ENCODE peak calls at places on chromosomes 13 and 19, in seven cellular contexts. One of them, this sample, is unnamed.

GRCh38 chr19:688214-688613 is 7.0 kb downstream of the PRSS57 start:
- DNase-seq in Peyer's patch: no peak
- DNase-seq in stimulated activated CD4-positive, alpha-beta T cell treated with anti-CD3 and anti-CD28 coated beads, Interleukin-15, amount 100 ng/mL, for 1 hour: no peak
- DNase-seq in substantia nigra: no peak
- DNase-seq in T-helper 2 cell: no peak
- DNase-seq in NCI-H2081: no peak
- DNase-seq in CD8-positive, alpha-beta memory T cell: no peak
- DNase-seq in this sample: no peak

GRCh38 chr19:3456925-3457530 is 23.3 kb downstream of the SMIM24 start:
- DNase-seq in T-helper 2 cell: no peak
- DNase-seq in Peyer's patch: no peak
- DNase-seq in CD8-positive, alpha-beta memory T cell: no peak
- DNase-seq in substantia nigra: no peak
- DNase-seq in stimulated activated CD4-positive, alpha-beta T cell treated with anti-CD3 and anti-CD28 coated beads, Interleukin-15, amount 100 ng/mL, for 1 hour: no peak
- DNase-seq in NCI-H2081: no peak
- DNase-seq in this sample: no peak

GRCh38 chr13:34338102-34338501 is 520.2 kb downstream of the RFC3 start:
- DNase-seq in CD8-positive, alpha-beta memory T cell: no peak
- DNase-seq in Peyer's patch: no peak
- DNase-seq in stimulated activated CD4-positive, alpha-beta T cell treated with anti-CD3 and anti-CD28 coated beads, Interleukin-15, amount 100 ng/mL, for 1 hour: no peak
- DNase-seq in NCI-H2081: peak; percentile 7
- DNase-seq in substantia nigra: no peak
- DNase-seq in T-helper 2 cell: no peak
- DNase-seq in this sample: no peak

GRCh38 chr19:38055655-38056521 is 148.9 kb downstream of the SIPA1L3 start:
- DNase-seq in Peyer's patch: no peak
- DNase-seq in stimulated activated CD4-positive, alpha-beta T cell treated with anti-CD3 and anti-CD28 coated beads, Interleukin-15, amount 100 ng/mL, for 1 hour: no peak
- DNase-seq in NCI-H2081: peak; percentile 25
- DNase-seq in substantia nigra: no peak
- DNase-seq in T-helper 2 cell: no peak
- DNase-seq in CD8-positive, alpha-beta memory T cell: no peak
- DNase-seq in this sample: peak; percentile 47

GRCh38 chr19:38011426-38011825 is 104.4 kb downstream of the SIPA1L3 start:
- DNase-seq in NCI-H2081: no peak
- DNase-seq in substantia nigra: no peak
- DNase-seq in stimulated activated CD4-positive, alpha-beta T cell treated with anti-CD3 and anti-CD28 coated beads, Interleukin-15, amount 100 ng/mL, for 1 hour: no peak
- DNase-seq in T-helper 2 cell: no peak
- DNase-seq in CD8-positive, alpha-beta memory T cell: no peak
- DNase-seq in Peyer's patch: no peak
- DNase-seq in this sample: no peak

GRCh38 chr19:4795400-4795799 is 3.9 kb downstream of the FEM1A start:
- DNase-seq in substantia nigra: no peak
- DNase-seq in stimulated activated CD4-positive, alpha-beta T cell treated with anti-CD3 and anti-CD28 coated beads, Interleukin-15, amount 100 ng/mL, for 1 hour: no peak
- DNase-seq in Peyer's patch: no peak
- DNase-seq in CD8-positive, alpha-beta memory T cell: no peak
- DNase-seq in T-helper 2 cell: no peak
- DNase-seq in NCI-H2081: no peak
- DNase-seq in this sample: no peak

GRCh38 chr19:45250216-45250831 is 747 bp upstream of the MARK4 start:
- DNase-seq in Peyer's patch: no peak
- DNase-seq in substantia nigra: no peak
- DNase-seq in NCI-H2081: no peak
- DNase-seq in T-helper 2 cell: no peak
- DNase-seq in CD8-positive, alpha-beta memory T cell: no peak
- DNase-seq in stimulated activated CD4-positive, alpha-beta T cell treated with anti-CD3 and anti-CD28 coated beads, Interleukin-15, amount 100 ng/mL, for 1 hour: no peak
- DNase-seq in this sample: peak; percentile 7

GRCh38 chr19:17974551-17974950 is 7.6 kb downstream of the KCNN1 start:
- DNase-seq in Peyer's patch: no peak
- DNase-seq in T-helper 2 cell: no peak
- DNase-seq in substantia nigra: no peak
- DNase-seq in NCI-H2081: no peak
- DNase-seq in stimulated activated CD4-positive, alpha-beta T cell treated with anti-CD3 and anti-CD28 coated beads, Interleukin-15, amount 100 ng/mL, for 1 hour: no peak
- DNase-seq in CD8-positive, alpha-beta memory T cell: no peak
- DNase-seq in this sample: no peak

GRCh38 chr19:2296141-2296540 is 11.8 kb downstream of the LINGO3 start:
- DNase-seq in NCI-H2081: no peak
- DNase-seq in Peyer's patch: no peak
- DNase-seq in substantia nigra: no peak
- DNase-seq in CD8-positive, alpha-beta memory T cell: no peak
- DNase-seq in stimulated activated CD4-positive, alpha-beta T cell treated with anti-CD3 and anti-CD28 coated beads, Interleukin-15, amount 100 ng/mL, for 1 hour: no peak
- DNase-seq in T-helper 2 cell: no peak
- DNase-seq in this sample: no peak

GRCh38 chr13:106104281-106104901 is 431.1 kb downstream of the EFNB2 start:
- DNase-seq in substantia nigra: no peak
- DNase-seq in NCI-H2081: no peak
- DNase-seq in Peyer's patch: no peak
- DNase-seq in stimulated activated CD4-positive, alpha-beta T cell treated with anti-CD3 and anti-CD28 coated beads, Interleukin-15, amount 100 ng/mL, for 1 hour: no peak
- DNase-seq in CD8-positive, alpha-beta memory T cell: no peak
- DNase-seq in T-helper 2 cell: no peak
- DNase-seq in this sample: no peak